ENCODE peak calls at places on chromosomes 13 and 19, in eight cellular contexts. K is H1; G is stimulated activated CD4-positive, alpha-beta T cell treated with anti-CD3 and anti-CD28 coated beads, Interleukin-4, amount 100 ng/mL, for 48 hours; V is effector memory CD4-positive, alpha-beta T cell; S is NCI-H1092; J is hepatic stellate cell; F is AG08396; E is OCI-LY7. C is an unnamed sample.
A peak's percentile ranks its signal among the peaks of the same experiment; 100 is the strongest.

GRCh38 chr13:41700790-41701310 is 243.5 kb downstream of the RGCC start:
- DNase-seq in K (no peak), G (no peak), V (no peak), S (peak; percentile 85), J (peak; percentile 26), F (peak; percentile 32), E (no peak), C (peak; percentile 14)

GRCh38 chr19:50549059-50549926 is 18.9 kb downstream of the LRRC4B start:
- DNase-seq in K (no peak), G (no peak), V (no peak), S (no peak), J (no peak), F (no peak), E (no peak), C (no peak)

GRCh38 chr19:19366691-19367396 is 38.6 kb upstream of the GATAD2A start:
- DNase-seq in K (peak; percentile 85), G (peak; percentile 61), V (peak; percentile 47), S (peak; percentile 6), J (peak; percentile 67), F (peak; percentile 70), E (peak; percentile 92), C (no peak)

GRCh38 chr19:55258476-55258827 is 365 bp downstream of the PPP6R1 start:
- DNase-seq in K (no peak), G (no peak), V (peak; percentile 27), S (no peak), J (peak; percentile 69), F (peak; percentile 72), E (no peak), C (no peak)

GRCh38 chr13:73090116-73090811 is 31.5 kb downstream of the KLF5 start:
- DNase-seq in K (no peak), G (peak; percentile 2), V (no peak), S (no peak), J (peak; percentile 66), F (peak; percentile 68), E (no peak), C (peak; percentile 38)

GRCh38 chr19:48756686-48757085 is 1.4 kb downstream of the FGF21 start:
- DNase-seq in K (no peak), G (no peak), V (no peak), S (no peak), J (no peak), F (no peak), E (no peak), C (no peak)

GRCh38 chr19:48321372-48321621 is 4.1 kb upstream of the EMP3 start:
- DNase-seq in K (no peak), G (peak; percentile 97), V (peak; percentile 92), S (peak; percentile 83), J (peak; percentile 87), F (peak; percentile 77), E (peak; percentile 97), C (peak; percentile 65)

GRCh38 chr19:49427855-49428546 is 2.8 kb downstream of the GFY start:
- DNase-seq in K (peak; percentile 87), G (no peak), V (no peak), S (no peak), J (no peak), F (no peak), E (no peak), C (no peak)

GRCh38 chr13:52851153-52851962 is 2.9 kb upstream of the PCDH8 start:
- DNase-seq in K (peak; percentile 77), G (no peak), V (no peak), S (peak; percentile 31), J (peak; percentile 36), F (peak; percentile 48), E (no peak), C (no peak)